ENCODE peak calls at places on chromosomes 7 and 10, in five cellular contexts. One of them, this sample, is unnamed.

GRCh38 chr7:103949374-103949773 is 40.1 kb downstream of the RELN start:
- DNase-seq in stimulated activated CD4-positive, alpha-beta T cell treated with anti-CD3 and anti-CD28 coated beads, Interleukin-2, amount 100 ng/mL, for 24 hours: no peak
- DNase-seq in left colon: no peak
- DNase-seq in K562: peak; percentile 49
- DNase-seq in HFF-Myc: no peak
- DNase-seq in this sample: no peak

GRCh38 chr7:101998029-101998903 is 180.8 kb downstream of the CUX1 start:
- DNase-seq in stimulated activated CD4-positive, alpha-beta T cell treated with anti-CD3 and anti-CD28 coated beads, Interleukin-2, amount 100 ng/mL, for 24 hours: no peak
- DNase-seq in left colon: no peak
- DNase-seq in K562: no peak
- DNase-seq in HFF-Myc: no peak
- DNase-seq in this sample: no peak

GRCh38 chr7:96212474-96212873 is 109.4 kb downstream of the SLC25A13 start:
- DNase-seq in stimulated activated CD4-positive, alpha-beta T cell treated with anti-CD3 and anti-CD28 coated beads, Interleukin-2, amount 100 ng/mL, for 24 hours: no peak
- DNase-seq in left colon: no peak
- DNase-seq in K562: no peak
- DNase-seq in HFF-Myc: no peak
- DNase-seq in this sample: no peak

GRCh38 chr7:20158684-20159083 is 58.5 kb downstream of the MACC1 start:
- DNase-seq in stimulated activated CD4-positive, alpha-beta T cell treated with anti-CD3 and anti-CD28 coated beads, Interleukin-2, amount 100 ng/mL, for 24 hours: no peak
- DNase-seq in left colon: no peak
- DNase-seq in K562: peak; percentile 25
- DNase-seq in HFF-Myc: no peak
- DNase-seq in this sample: peak; percentile 2

GRCh38 chr10:63720072-63720537 is 198.9 kb downstream of the REEP3 start:
- DNase-seq in stimulated activated CD4-positive, alpha-beta T cell treated with anti-CD3 and anti-CD28 coated beads, Interleukin-2, amount 100 ng/mL, for 24 hours: peak; percentile 53
- DNase-seq in left colon: peak; percentile 52
- DNase-seq in K562: peak; percentile 66
- DNase-seq in HFF-Myc: no peak
- DNase-seq in this sample: no peak

GRCh38 chr10:127376071-127376470 is 173.0 kb upstream of the NPS start:
- DNase-seq in stimulated activated CD4-positive, alpha-beta T cell treated with anti-CD3 and anti-CD28 coated beads, Interleukin-2, amount 100 ng/mL, for 24 hours: no peak
- DNase-seq in left colon: no peak
- DNase-seq in K562: no peak
- DNase-seq in HFF-Myc: no peak
- DNase-seq in this sample: no peak

GRCh38 chr7:104552102-104552501 is 223.7 kb downstream of the LHFPL3 start:
- DNase-seq in stimulated activated CD4-positive, alpha-beta T cell treated with anti-CD3 and anti-CD28 coated beads, Interleukin-2, amount 100 ng/mL, for 24 hours: no peak
- DNase-seq in left colon: peak; percentile 59
- DNase-seq in K562: peak; percentile 60
- DNase-seq in HFF-Myc: peak; percentile 15
- DNase-seq in this sample: no peak

GRCh38 chr10:84256510-84257342 is 11.9 kb downstream of the RGR start:
- DNase-seq in stimulated activated CD4-positive, alpha-beta T cell treated with anti-CD3 and anti-CD28 coated beads, Interleukin-2, amount 100 ng/mL, for 24 hours: peak; percentile 45
- DNase-seq in left colon: peak; percentile 65
- DNase-seq in K562: peak; percentile 87
- DNase-seq in HFF-Myc: no peak
- DNase-seq in this sample: no peak